ENCODE peak calls at places on chromosome 16, in four cellular contexts. One of them, this sample, is unnamed. For H3K4me1, the result is how much of the 10 kb centered on the place peaks cover.

GRCh38 chr16:54370653-54371052 is 84.1 kb upstream of the IRX3 start:
- DNase-seq in GM23338: peak
- DNase-seq in stomach: no peak
- DNase-seq in cardiac muscle cell: peak
- DNase-seq in this sample: no peak

GRCh38 chr16:28846933-28847273 is 755 bp upstream of the TUFM start:
- DNase-seq in GM23338: no peak
- DNase-seq in stomach: no peak
- DNase-seq in cardiac muscle cell: no peak
- DNase-seq in this sample: peak

GRCh38 chr16:88638323-88639230 is at the start of gene IL17C:
- DNase-seq in GM23338: peak
- DNase-seq in stomach: peak
- DNase-seq in cardiac muscle cell: no peak
- DNase-seq in this sample: no peak

GRCh38 chr16:23082161-23082788 is 67.0 kb downstream of the USP31 start:
- DNase-seq in cardiac muscle cell: no peak
- DNase-seq in stomach: no peak
- DNase-seq in GM23338: no peak
- DNase-seq in this sample: no peak

GRCh38 chr16:12573730-12574383 is 229.8 kb downstream of the CPPED1 start:
- DNase-seq in cardiac muscle cell: peak
- DNase-seq in GM23338: peak
- DNase-seq in stomach: peak
- DNase-seq in this sample: no peak

GRCh38 chr16:31099860-31100638 is 5.5 kb upstream of the VKORC1 start:
- DNase-seq in stomach: no peak
- DNase-seq in GM23338: no peak
- DNase-seq in cardiac muscle cell: peak
- DNase-seq in this sample: no peak

GRCh38 chr16:49756971-49757743 is 98.8 kb downstream of the ZNF423 start:
- DNase-seq in stomach: no peak
- DNase-seq in GM23338: no peak
- DNase-seq in cardiac muscle cell: peak
- DNase-seq in this sample: no peak

GRCh38 chr16:87715658-87716057 is 50.1 kb downstream of the KLHDC4 start:
- DNase-seq in stomach: no peak
- DNase-seq in cardiac muscle cell: no peak
- DNase-seq in GM23338: no peak
- DNase-seq in this sample: no peak

GRCh38 chr16:29745853-29746345 is at the start of gene C16orf54:
- DNase-seq in GM23338: peak
- DNase-seq in stomach: peak
- DNase-seq in cardiac muscle cell: no peak
- DNase-seq in this sample: peak

GRCh38 chr16:62088731-62089410 is 52.6 kb upstream of the CDH8 start:
- DNase-seq in GM23338: no peak
- DNase-seq in cardiac muscle cell: no peak
- DNase-seq in stomach: no peak
- DNase-seq in this sample: no peak

GRCh38 chr16:56910654-56911539 is 21.0 kb upstream of the HERPUD1 start:
- DNase-seq in stomach: no peak
- DNase-seq in cardiac muscle cell: peak
- DNase-seq in GM23338: no peak
- DNase-seq in this sample: no peak

GRCh38 chr16:21100447-21100846 is 50.2 kb downstream of the DNAH3 start:
- DNase-seq in cardiac muscle cell: peak
- DNase-seq in GM23338: no peak
- DNase-seq in stomach: no peak
- DNase-seq in this sample: no peak

GRCh38 chr16:35506018-35506897 is 2046.8 kb downstream of the TP53TG3F start:
- DNase-seq in stomach: no peak
- DNase-seq in cardiac muscle cell: no peak
- DNase-seq in GM23338: no peak
- DNase-seq in this sample: no peak

GRCh38 chr16:30533748-30534367 is 800 bp downstream of the ZNF747 start:
- DNase-seq in stomach: no peak
- DNase-seq in cardiac muscle cell: no peak
- DNase-seq in GM23338: no peak
- DNase-seq in this sample: peak

GRCh38 chr16:56944954-56945839 is 13.3 kb downstream of the HERPUD1 start:
- DNase-seq in stomach: no peak
- DNase-seq in GM23338: no peak
- DNase-seq in cardiac muscle cell: no peak
- DNase-seq in this sample: no peak

GRCh38 chr16:88511060-88511459 is 58.0 kb downstream of the ZFPM1 start:
- DNase-seq in GM23338: no peak
- DNase-seq in cardiac muscle cell: no peak
- DNase-seq in stomach: no peak
- DNase-seq in this sample: no peak

GRCh38 chr16:54526916-54527315 is 240.3 kb upstream of the IRX3 start:
- DNase-seq in GM23338: no peak
- DNase-seq in cardiac muscle cell: no peak
- DNase-seq in stomach: no peak
- DNase-seq in this sample: no peak

GRCh38 chr16:23213831-23214230 is 31.3 kb downstream of the SCNN1G start:
- DNase-seq in GM23338: no peak
- DNase-seq in cardiac muscle cell: no peak
- DNase-seq in stomach: no peak
- DNase-seq in this sample: no peak

GRCh38 chr16:87431926-87432325 is 39.8 kb downstream of the MAP1LC3B start:
- DNase-seq in cardiac muscle cell: peak
- DNase-seq in GM23338: no peak
- DNase-seq in stomach: no peak
- DNase-seq in this sample: no peak

GRCh38 chr16:82801361-82801760 is 174.6 kb downstream of the CDH13 start:
- DNase-seq in stomach: no peak
- DNase-seq in cardiac muscle cell: no peak
- DNase-seq in GM23338: no peak
- DNase-seq in this sample: no peak

GRCh38 chr16:73206306-73206705 is 158.4 kb upstream of the ZFHX3 start:
- DNase-seq in stomach: no peak
- DNase-seq in cardiac muscle cell: peak
- DNase-seq in GM23338: no peak
- DNase-seq in this sample: no peak

GRCh38 chr16:57479043-57479421 is 7.3 kb downstream of the DOK4 start:
- DNase-seq in cardiac muscle cell: no peak
- DNase-seq in stomach: no peak
- DNase-seq in GM23338: no peak
- DNase-seq in this sample: no peak

GRCh38 chr16:49003022-49003421 is 278.6 kb downstream of the CBLN1 start:
- DNase-seq in GM23338: no peak
- DNase-seq in stomach: no peak
- DNase-seq in cardiac muscle cell: no peak
- DNase-seq in this sample: no peak

GRCh38 chr16:53950677-53951076 is 246.7 kb downstream of the FTO start:
- DNase-seq in cardiac muscle cell: no peak
- DNase-seq in stomach: no peak
- DNase-seq in GM23338: no peak
- DNase-seq in this sample: no peak

GRCh38 chr16:84292032-84292431 is 2.6 kb upstream of the WFDC1 start:
- DNase-seq in GM23338: peak
- DNase-seq in cardiac muscle cell: no peak
- DNase-seq in stomach: no peak
- DNase-seq in this sample: no peak

GRCh38 chr16:17303101-17303500 is 167.7 kb downstream of the XYLT1 start:
- DNase-seq in GM23338: no peak
- DNase-seq in stomach: peak
- DNase-seq in cardiac muscle cell: no peak
- DNase-seq in this sample: no peak

GRCh38 chr16:25052530-25052929 is 37.4 kb upstream of the ARHGAP17 start:
- DNase-seq in cardiac muscle cell: no peak
- DNase-seq in stomach: peak
- DNase-seq in GM23338: no peak
- DNase-seq in this sample: no peak

GRCh38 chr16:89448656-89449055 is 41.7 kb downstream of the ANKRD11 start:
- DNase-seq in cardiac muscle cell: no peak
- DNase-seq in stomach: peak
- DNase-seq in GM23338: no peak
- DNase-seq in this sample: no peak

GRCh38 chr16:86994651-86995171 is 322.5 kb downstream of the C16orf95 start:
- DNase-seq in cardiac muscle cell: peak
- DNase-seq in stomach: no peak
- DNase-seq in GM23338: no peak
- DNase-seq in this sample: peak

GRCh38 chr16:3578121-3578520 is 918 bp upstream of the NLRC3 start:
- DNase-seq in cardiac muscle cell: no peak
- DNase-seq in GM23338: no peak
- DNase-seq in stomach: no peak
- DNase-seq in this sample: no peak

GRCh38 chr16:56614549-56614991 is 6.2 kb downstream of the MT2A start:
- DNase-seq in GM23338: no peak
- DNase-seq in cardiac muscle cell: no peak
- DNase-seq in stomach: no peak
- DNase-seq in this sample: no peak

GRCh38 chr16:82633964-82634600 is 7.3 kb downstream of the CDH13 start:
- DNase-seq in stomach: no peak
- DNase-seq in GM23338: no peak
- DNase-seq in cardiac muscle cell: peak
- DNase-seq in this sample: no peak

GRCh38 chr16:87740909-87741424 is 24.8 kb downstream of the KLHDC4 start:
- DNase-seq in GM23338: no peak
- DNase-seq in cardiac muscle cell: peak
- DNase-seq in stomach: no peak
- DNase-seq in this sample: no peak

GRCh38 chr16:64147941-64148340 is 973.9 kb downstream of the CDH11 start:
- DNase-seq in GM23338: no peak
- DNase-seq in cardiac muscle cell: no peak
- DNase-seq in stomach: no peak
- DNase-seq in this sample: no peak

GRCh38 chr16:67419931-67420330 is 3.7 kb upstream of the ZDHHC1 start:
- DNase-seq in cardiac muscle cell: no peak
- DNase-seq in GM23338: peak
- DNase-seq in stomach: no peak
- DNase-seq in this sample: no peak

GRCh38 chr16:67413978-67414891 is 2.0 kb downstream of the ZDHHC1 start:
- DNase-seq in cardiac muscle cell: no peak
- DNase-seq in stomach: no peak
- DNase-seq in GM23338: no peak
- DNase-seq in this sample: no peak

GRCh38 chr16:67417333-67418061 is 1.2 kb upstream of the ZDHHC1 start:
- DNase-seq in cardiac muscle cell: no peak
- DNase-seq in GM23338: no peak
- DNase-seq in stomach: no peak
- DNase-seq in this sample: no peak

GRCh38 chr16:67419502-67419901 is 3.2 kb upstream of the ZDHHC1 start:
- DNase-seq in GM23338: no peak
- DNase-seq in stomach: no peak
- DNase-seq in cardiac muscle cell: no peak
- DNase-seq in this sample: no peak

DNA sequence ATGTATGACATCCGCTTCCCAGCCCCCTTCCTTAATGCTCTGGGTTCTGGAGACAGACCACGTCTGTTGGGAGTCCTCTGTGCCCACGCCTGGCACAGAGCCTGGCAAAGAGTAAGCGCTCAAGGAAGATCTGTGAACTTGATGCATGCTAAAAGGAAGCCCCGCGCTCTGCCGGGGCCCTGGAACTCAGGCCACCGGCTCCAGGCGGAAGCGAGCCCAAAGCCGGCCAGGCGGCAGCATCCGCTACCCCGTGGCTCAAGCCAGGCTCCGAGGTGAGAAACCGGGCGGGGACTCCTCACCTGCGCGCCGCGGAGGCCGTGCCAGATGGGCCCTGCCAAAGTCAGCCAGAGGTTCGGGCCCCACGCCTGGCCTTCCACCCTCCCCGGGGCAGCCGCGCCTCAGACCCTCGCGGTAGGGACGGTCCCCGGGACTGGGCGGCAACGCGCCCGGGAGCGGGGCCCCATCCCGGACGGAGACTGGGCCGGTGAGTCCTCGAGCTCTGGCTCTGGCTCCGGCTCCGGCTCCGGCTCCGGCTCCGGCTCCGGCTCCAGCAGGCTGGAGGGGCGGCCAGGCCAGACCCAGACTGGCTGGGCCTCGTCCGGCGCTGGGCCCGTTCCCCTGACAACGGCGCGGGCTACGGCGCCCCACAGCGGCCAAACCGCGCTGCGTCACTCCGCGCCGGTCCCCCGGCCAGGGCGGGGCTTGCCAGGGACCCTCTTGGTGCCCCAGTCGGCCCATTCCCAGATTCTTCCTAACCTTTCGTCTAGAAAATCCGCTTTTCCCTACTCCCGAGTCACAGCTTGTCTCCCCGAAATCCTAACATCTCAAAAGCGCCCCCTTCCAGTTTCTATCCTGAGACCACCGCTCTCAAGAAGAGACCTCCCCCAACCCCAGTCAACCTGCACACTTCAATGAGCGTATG is at the start of gene ZDHHC1:
- DNase-seq in stomach: peak
- DNase-seq in GM23338: peak
- DNase-seq in cardiac muscle cell: peak
- DNase-seq in this sample: peak
- TF ChIP-seq CTCF in stomach: no peak
- TF ChIP-seq CTCF in GM23338: peak
- TF ChIP-seq CTCF in cardiac muscle cell: peak
- TF ChIP-seq CTCF in this sample: peak

GRCh38 chr16:85522842-85523601 is 90.1 kb upstream of the GSE1 start:
- DNase-seq in cardiac muscle cell: peak
- DNase-seq in stomach: peak
- DNase-seq in GM23338: no peak
- DNase-seq in this sample: no peak
- H3K4me1 ChIP-seq in cardiac muscle cell: under half
- H3K4me1 ChIP-seq in stomach: half or more
- H3K4me1 ChIP-seq in GM23338: under half
- H3K4me1 ChIP-seq in this sample: under half

DNA sequence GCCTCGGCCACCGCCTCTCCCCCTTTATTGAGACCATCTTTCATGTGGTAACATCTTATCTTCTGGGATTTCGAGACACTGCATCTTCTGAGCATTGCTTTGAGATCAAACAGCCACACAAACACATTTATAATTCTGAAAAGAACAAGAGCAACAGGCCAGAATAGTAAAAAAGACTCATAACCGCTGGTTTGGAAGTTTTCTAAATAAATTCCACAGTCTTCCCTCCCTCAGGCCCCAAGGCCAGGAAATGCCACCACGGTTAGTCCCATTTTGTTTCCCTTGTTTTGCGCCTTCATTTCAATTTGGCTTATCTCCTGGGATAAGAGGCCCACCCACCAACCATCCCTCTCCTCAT is 25.3 kb downstream of the LITAF start:
- DNase-seq in cardiac muscle cell: no peak
- DNase-seq in stomach: no peak
- DNase-seq in GM23338: no peak
- DNase-seq in this sample: peak
- H3K27ac ChIP-seq in cardiac muscle cell: no peak
- H3K27ac ChIP-seq in stomach: peak
- H3K27ac ChIP-seq in GM23338: peak
- H3K27ac ChIP-seq in this sample: peak

DNA sequence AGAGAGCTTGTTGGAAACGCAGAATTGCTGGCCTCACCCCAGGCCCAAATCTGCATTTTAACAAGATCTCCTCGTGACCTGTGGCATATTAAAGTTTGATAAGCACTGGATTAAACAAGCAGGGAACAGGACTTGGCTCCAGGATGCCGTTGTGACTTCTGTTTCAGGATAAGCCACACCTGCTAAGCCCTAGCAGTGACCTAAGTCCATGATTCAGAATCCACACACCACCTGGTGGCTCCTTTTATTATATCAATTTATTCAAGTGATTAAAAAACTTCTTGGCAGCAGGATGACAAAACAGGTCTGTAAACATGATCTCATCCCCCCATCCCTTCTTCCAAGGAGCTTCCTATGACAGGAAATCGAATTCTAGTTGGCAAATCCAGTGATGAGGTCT is 9.1 kb downstream of the NAGPA start:
- DNase-seq in GM23338: peak
- DNase-seq in stomach: peak
- DNase-seq in cardiac muscle cell: no peak
- DNase-seq in this sample: no peak
- TF ChIP-seq CTCF in GM23338: no peak
- TF ChIP-seq CTCF in stomach: no peak
- TF ChIP-seq CTCF in cardiac muscle cell: no peak
- TF ChIP-seq CTCF in this sample: no peak

This sample was measured in kidney.